ENCODE peak calls at places on chromosomes 11 and 22, in six cellular contexts. J, E, S, D, F and Y are unnamed samples.

GRCh38 chr22:35648066-35649025 is at the start of gene APOL6:
- DNase-seq in J (peak; percentile 15), E (peak; percentile 56), S (no peak), D (no peak), F (peak; percentile 67), Y (peak; percentile 57)

GRCh38 chr11:115765803-115766239 is 261.6 kb upstream of the CADM1 start:
- DNase-seq in J (no peak), E (no peak), S (no peak), D (no peak), F (no peak), Y (no peak)

GRCh38 chr11:65920035-65920802 is 993 bp downstream of the DRAP1 start:
- DNase-seq in J (no peak), E (peak; percentile 55), S (peak; percentile 74), D (no peak), F (peak; percentile 29), Y (peak; percentile 83)

GRCh38 chr11:117220999-117221774 is 10.7 kb downstream of the PCSK7 start:
- DNase-seq in J (no peak), E (no peak), S (no peak), D (no peak), F (peak; percentile 21), Y (no peak)

GRCh38 chr11:128451651-128452470 is 135.5 kb downstream of the ETS1 start:
- DNase-seq in J (no peak), E (peak; percentile 72), S (peak; percentile 83), D (no peak), F (peak; percentile 38), Y (peak; percentile 71)

GRCh38 chr11:70371241-70371640 is 27.1 kb upstream of the CTTN start:
- DNase-seq in J (no peak), E (no peak), S (no peak), D (peak; percentile 32), F (no peak), Y (no peak)

GRCh38 chr11:79253280-79253679 is 187.6 kb downstream of the TENM4 start:
- DNase-seq in J (no peak), E (no peak), S (no peak), D (no peak), F (no peak), Y (no peak)

GRCh38 chr11:112298535-112298934 is 37.9 kb upstream of the PLET1 start:
- DNase-seq in J (no peak), E (no peak), S (no peak), D (no peak), F (no peak), Y (peak; percentile 25)

GRCh38 chr11:126162286-126163030 is 49.0 kb downstream of the RPUSD4 start:
- DNase-seq in J (no peak), E (no peak), S (no peak), D (no peak), F (no peak), Y (no peak)

GRCh38 chr11:79150966-79151365 is 289.9 kb downstream of the TENM4 start:
- DNase-seq in J (no peak), E (no peak), S (no peak), D (no peak), F (no peak), Y (no peak)

GRCh38 chr22:30017824-30018223 is 62.4 kb upstream of the HORMAD2 start:
- DNase-seq in J (no peak), E (no peak), S (no peak), D (no peak), F (no peak), Y (no peak)

GRCh38 chr11:116221351-116221750 is 551.4 kb downstream of the BUD13 start:
- DNase-seq in J (no peak), E (no peak), S (peak; percentile 55), D (no peak), F (no peak), Y (no peak)

GRCh38 chr11:130144721-130145327 is 14.8 kb upstream of the ST14 start:
- DNase-seq in J (no peak), E (no peak), S (no peak), D (no peak), F (no peak), Y (no peak)

GRCh38 chr11:123020968-123021367 is 39.3 kb upstream of the BSX start:
- DNase-seq in J (peak; percentile 77), E (no peak), S (no peak), D (no peak), F (peak; percentile 10), Y (no peak)

GRCh38 chr22:50471962-50472361 is 2.9 kb downstream of the SBF1 start:
- DNase-seq in J (no peak), E (no peak), S (no peak), D (no peak), F (no peak), Y (no peak)

GRCh38 chr11:69637956-69638871 is 2.7 kb upstream of the CCND1 start:
- DNase-seq in J (peak; percentile 48), E (no peak), S (no peak), D (no peak), F (peak; percentile 66), Y (no peak)

GRCh38 chr11:995752-996420 is 40.6 kb downstream of the MUC6 start:
- DNase-seq in J (no peak), E (no peak), S (no peak), D (peak; percentile 34), F (no peak), Y (no peak)

GRCh38 chr22:46273432-46274148 is 5.8 kb downstream of the TTC38 start:
- DNase-seq in J (no peak), E (peak; percentile 26), S (no peak), D (no peak), F (no peak), Y (no peak)

GRCh38 chr22:41229730-41230398 is 10.9 kb downstream of the CHADL start:
- DNase-seq in J (no peak), E (no peak), S (no peak), D (no peak), F (no peak), Y (no peak)

GRCh38 chr11:16605440-16605970 is 132.9 kb upstream of the C11orf58 start:
- DNase-seq in J (no peak), E (no peak), S (no peak), D (peak; percentile 36), F (peak; percentile 22), Y (no peak)

GRCh38 chr11:77547863-77548551 is 41.7 kb upstream of the AQP11 start:
- DNase-seq in J (peak; percentile 57), E (no peak), S (no peak), D (peak; percentile 30), F (peak; percentile 30), Y (peak; percentile 24)

GRCh38 chr11:74696932-74697687 is 34.1 kb downstream of the CHRDL2 start:
- DNase-seq in J (peak; percentile 56), E (peak; percentile 90), S (peak; percentile 86), D (peak; percentile 55), F (peak; percentile 72), Y (no peak)
- TF ChIP-seq EP300 in J (peak; percentile 53), E (peak; percentile 99), S (peak; percentile 69), D (no peak), F (peak; percentile 97), Y (peak; percentile 93)

DNA sequence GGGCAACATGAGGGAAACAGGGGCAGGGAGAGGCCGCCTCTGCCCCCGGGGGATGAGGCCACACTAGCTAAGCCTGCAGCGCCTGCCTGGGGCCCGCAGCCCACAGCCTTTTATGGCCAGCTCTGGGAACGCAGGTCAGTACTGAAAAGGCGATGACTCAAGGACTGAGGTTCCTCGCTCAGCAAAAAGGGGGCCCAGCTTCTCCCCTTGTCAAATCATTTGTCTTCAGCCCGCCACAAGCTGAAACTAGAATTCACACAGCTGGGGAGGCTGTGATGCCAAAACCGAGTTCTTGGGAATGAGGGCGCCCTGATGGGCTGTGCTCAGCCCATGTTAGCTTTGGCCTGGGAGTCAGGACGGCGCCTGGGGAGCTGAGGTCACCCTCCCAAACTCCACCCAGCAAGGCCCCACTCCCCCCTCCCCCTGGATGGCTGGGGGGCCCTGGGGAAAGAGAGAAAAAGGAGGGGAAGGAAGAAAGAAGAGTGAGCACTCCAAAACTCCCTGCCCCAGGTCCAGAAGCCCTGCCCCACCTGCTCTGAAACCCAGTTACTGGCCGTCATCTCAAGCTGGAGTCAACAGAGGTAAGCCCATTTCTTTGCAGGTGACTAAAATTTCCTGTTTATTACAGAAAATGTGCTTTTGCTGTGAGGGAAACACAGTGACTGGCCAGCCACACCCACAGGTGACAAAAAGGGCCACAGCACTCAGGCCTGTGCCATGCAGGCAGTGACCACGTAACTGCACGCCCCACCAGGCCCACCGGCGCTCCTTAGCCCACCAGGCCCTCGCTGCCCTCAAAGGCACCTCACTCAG is 13.7 kb downstream of the EHD1 start:
- DNase-seq in J (no peak), E (peak; percentile 80), S (no peak), D (peak; percentile 31), F (peak; percentile 66), Y (peak; percentile 85)
- TF ChIP-seq EP300 in J (no peak), E (no peak), S (no peak), D (no peak), F (no peak), Y (no peak)

DNA sequence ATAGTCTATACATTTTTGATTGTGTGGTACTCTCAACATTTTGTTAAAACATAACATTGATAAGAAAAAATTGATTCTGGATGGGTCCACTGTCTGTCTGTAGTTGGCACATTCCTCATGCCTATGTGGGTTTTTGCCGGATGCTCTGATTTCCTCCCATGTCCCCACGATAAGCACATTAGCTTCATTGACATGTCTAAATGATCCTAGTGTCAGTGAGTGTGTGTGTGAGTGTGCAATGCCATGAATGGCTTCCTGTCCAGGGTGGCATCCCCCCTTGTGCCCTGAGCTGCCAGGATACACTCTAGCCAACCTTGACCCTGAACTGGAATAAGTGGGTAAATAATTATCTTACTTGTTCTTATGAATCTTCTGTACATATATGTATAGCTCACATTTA is 5.4 kb downstream of the SFI1 start:
- DNase-seq in J (no peak), E (no peak), S (no peak), D (no peak), F (no peak), Y (no peak)
- TF ChIP-seq EP300 in J (no peak), E (no peak), S (no peak), D (no peak), F (no peak), Y (no peak)

GRCh38 chr11:6405837-6406236 is 13.1 kb downstream of the APBB1 start:
- DNase-seq in J (no peak), E (no peak), S (no peak), D (no peak), F (no peak), Y (no peak)

GRCh38 chr11:6403539-6403938 is 13.3 kb downstream of the SMPD1 start:
- DNase-seq in J (no peak), E (no peak), S (no peak), D (no peak), F (no peak), Y (peak; percentile 78)

GRCh38 chr11:6404341-6405038 is 14.2 kb downstream of the SMPD1 start:
- DNase-seq in J (no peak), E (no peak), S (no peak), D (no peak), F (no peak), Y (no peak)

GRCh38 chr11:6406370-6406769 is 12.5 kb downstream of the APBB1 start:
- DNase-seq in J (no peak), E (no peak), S (no peak), D (no peak), F (no peak), Y (no peak)

DNA sequence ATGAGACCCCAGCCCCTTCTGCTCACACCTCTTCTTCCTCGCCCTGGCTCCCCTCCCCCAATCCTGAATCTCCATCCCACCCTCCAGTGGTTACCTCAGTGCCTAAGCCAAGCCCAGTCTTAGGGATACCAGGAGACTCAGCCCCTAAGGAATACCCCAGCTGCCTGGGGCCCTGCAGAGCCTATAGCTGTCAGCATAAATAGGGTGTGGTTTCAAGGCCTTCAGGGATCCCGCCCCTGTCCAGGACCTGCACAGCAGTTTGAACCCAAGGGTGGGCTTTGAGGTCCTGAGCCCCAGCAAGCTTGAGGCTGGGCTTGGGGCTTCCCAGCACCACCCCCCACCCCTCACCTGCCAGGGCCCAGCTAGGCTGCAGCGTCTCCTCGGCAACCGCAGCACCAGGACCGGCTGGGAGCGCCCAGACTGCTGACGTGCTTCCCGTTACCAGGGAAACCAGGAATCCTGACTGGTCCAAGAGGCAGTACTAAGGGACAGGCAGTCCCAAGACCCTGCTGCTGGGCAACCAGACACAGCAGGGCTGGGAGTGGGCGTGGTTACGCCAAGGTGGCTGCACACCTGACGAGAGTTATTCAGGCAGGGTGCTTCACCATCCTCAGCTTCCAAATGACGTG is 13.7 kb downstream of the APBB1 start:
- DNase-seq in J (no peak), E (peak; percentile 56), S (no peak), D (no peak), F (no peak), Y (no peak)
- TF ChIP-seq EP300 in J (no peak), E (no peak), S (no peak), D (no peak), F (no peak), Y (no peak)